ENCODE peak calls at places on chromosomes 4 and X, in seven cellular contexts. Q is H9; Y is T-helper 2 cell; V is activated T-cell treated with anti-CD3 and anti-CD28 coated beads for 4 hours; C is astrocyte of the cerebellum; R is stimulated activated CD4-positive, alpha-beta T cell treated with anti-CD3 and anti-CD28 coated beads, Interleukin-1b, Interleukin-23, amount 100 ng/mL, for 48 hours; U is HuH-7.5. D is an unnamed sample.
A peak's percentile ranks its signal among the peaks of the same experiment; 100 is the strongest.

GRCh38 chrX:110992611-110993010 is 103.4 kb upstream of the PAK3 start:
- DNase-seq in U (peak; percentile 10), C (peak; percentile 11), V (peak; percentile 4), Y (peak; percentile 3), Q (peak; percentile 67), R (no peak), D (peak; percentile 0)

GRCh38 chr4:144611850-144612249 is 34.1 kb upstream of the HHIP start:
- DNase-seq in Y (no peak), V (no peak), Q (peak; percentile 37), U (no peak), C (no peak), R (no peak), D (no peak)

GRCh38 chrX:11053351-11053750 is 57.8 kb upstream of the HCCS start:
- DNase-seq in Y (no peak), Q (no peak), R (no peak), U (no peak), V (no peak), C (no peak), D (no peak)

GRCh38 chr4:102569200-102569599 is 68.0 kb downstream of the NFKB1 start:
- DNase-seq in Y (no peak), Q (no peak), V (no peak), C (no peak), R (no peak), U (no peak), D (no peak)

GRCh38 chr4:31702291-31702690 is 982.1 kb downstream of the PCDH7 start:
- DNase-seq in R (no peak), Q (no peak), U (no peak), C (no peak), Y (no peak), V (no peak), D (no peak)

GRCh38 chr4:138650917-138651564 is 364.5 kb upstream of the NOCT start:
- DNase-seq in U (no peak), R (no peak), Y (no peak), Q (no peak), V (no peak), C (peak; percentile 85), D (no peak)

GRCh38 chr4:22322996-22323395 is 192.9 kb downstream of the ADGRA3 start:
- DNase-seq in Y (no peak), C (no peak), Q (no peak), V (no peak), U (no peak), R (no peak), D (no peak)

GRCh38 chr4:77358315-77358928 is 201.4 kb downstream of the CCNG2 start:
- DNase-seq in Y (no peak), Q (peak; percentile 38), C (peak; percentile 28), U (peak; percentile 10), R (no peak), V (no peak), D (no peak)

GRCh38 chrX:125150231-125150630 is 169.4 kb upstream of the TEX13C start:
- DNase-seq in C (no peak), Y (no peak), Q (no peak), U (no peak), V (no peak), R (no peak), D (no peak)

GRCh38 chrX:154401918-154402621 is 3.9 kb downstream of the RPL10 start:
- DNase-seq in C (no peak), Q (no peak), Y (no peak), V (no peak), U (no peak), R (no peak), D (no peak)

GRCh38 chr4:170804930-170805329 is 715.2 kb upstream of the AADAT start:
- DNase-seq in C (no peak), Y (no peak), Q (no peak), V (no peak), U (no peak), R (no peak), D (no peak)

GRCh38 chr4:4618846-4619245 is 77.0 kb upstream of the STX18 start:
- DNase-seq in V (no peak), R (no peak), C (peak; percentile 88), Y (no peak), Q (no peak), U (no peak), D (no peak)

GRCh38 chr4:24613474-24613873 is 29.1 kb upstream of the DHX15 start:
- DNase-seq in R (no peak), U (no peak), V (no peak), Q (no peak), C (no peak), Y (no peak), D (no peak)

GRCh38 chr4:47933798-47934197 is 19.4 kb upstream of the NFXL1 start:
- DNase-seq in V (no peak), Q (no peak), Y (no peak), C (no peak), U (no peak), R (no peak), D (no peak)

GRCh38 chr4:6201580-6202091 is 1.3 kb upstream of the JAKMIP1 start:
- DNase-seq in C (no peak), V (no peak), R (no peak), Q (no peak), U (no peak), Y (peak; percentile 13), D (no peak)

GRCh38 chr4:7196731-7197130 is 4.4 kb downstream of the SORCS2 start:
- DNase-seq in U (no peak), Y (no peak), V (no peak), R (no peak), Q (peak; percentile 12), C (no peak), D (no peak)

GRCh38 chr4:54165438-54165837 is 63.7 kb upstream of the PDGFRA start:
- DNase-seq in R (no peak), Y (no peak), Q (no peak), U (no peak), V (no peak), C (peak; percentile 94), D (no peak)

GRCh38 chr4:39542633-39543393 is 15.6 kb upstream of the UGDH start:
- DNase-seq in R (no peak), C (no peak), Q (no peak), U (no peak), V (no peak), Y (no peak), D (no peak)

GRCh38 chrX:30615229-30615628 is 37.7 kb upstream of the TASL start:
- DNase-seq in C (no peak), V (no peak), Y (no peak), R (no peak), U (no peak), Q (no peak), D (no peak)

GRCh38 chr4:142405021-142405991 is 440.8 kb downstream of the INPP4B start:
- DNase-seq in Y (peak; percentile 27), C (no peak), U (no peak), Q (peak; percentile 30), V (peak; percentile 31), R (peak; percentile 71), D (peak; percentile 37)

GRCh38 chr4:109184421-109184956 is 118.0 kb downstream of the COL25A1 start:
- DNase-seq in Y (no peak), C (no peak), V (no peak), Q (no peak), R (no peak), U (no peak), D (no peak)

GRCh38 chr4:14415146-14415545 is 587.1 kb upstream of the CPEB2 start:
- DNase-seq in Q (no peak), C (peak; percentile 50), U (no peak), V (no peak), Y (no peak), R (no peak), D (no peak)

GRCh38 chrX:43559643-43560042 is 96.5 kb upstream of the MAOA start:
- DNase-seq in Y (no peak), Q (peak; percentile 77), R (peak; percentile 23), V (peak; percentile 1), U (no peak), C (peak; percentile 12), D (no peak)

GRCh38 chrX:74923942-74924448 is 1.3 kb downstream of the NEXMIF start:
- DNase-seq in Q (no peak), Y (no peak), R (peak; percentile 8), C (no peak), U (no peak), V (no peak), D (no peak)

GRCh38 chr4:172709376-172709775 is 459.2 kb upstream of the GALNT7 start:
- DNase-seq in U (no peak), Q (peak; percentile 26), Y (no peak), C (no peak), V (no peak), R (no peak), D (no peak)

GRCh38 chrX:70264784-70265183 is 3.4 kb upstream of the ARR3 start:
- DNase-seq in Y (no peak), V (no peak), R (no peak), U (no peak), C (no peak), Q (no peak), D (no peak)

D was measured in effector memory CD4-positive, alpha-beta T cell.